ENCODE peak calls at places on chromosomes 4 and X, in four cellular contexts. One of them, this sample, is unnamed.

GRCh38 chr4:38177035-38177791 is 217.0 kb downstream of the PTTG2 start:
- DNase-seq in IMR-90: peak
- DNase-seq in NB4: peak
- DNase-seq in AG10803: peak
- DNase-seq in this sample: peak

GRCh38 chr4:52638717-52639116 is 20.4 kb downstream of the USP46 start:
- DNase-seq in IMR-90: no peak
- DNase-seq in NB4: peak
- DNase-seq in AG10803: no peak
- DNase-seq in this sample: no peak

GRCh38 chr4:159051245-159052071 is 51.4 kb upstream of the RAPGEF2 start:
- DNase-seq in IMR-90: no peak
- DNase-seq in NB4: no peak
- DNase-seq in AG10803: no peak
- DNase-seq in this sample: no peak

GRCh38 chr4:67573193-67573592 is 14.7 kb downstream of the STAP1 start:
- DNase-seq in IMR-90: no peak
- DNase-seq in AG10803: no peak
- DNase-seq in NB4: no peak
- DNase-seq in this sample: no peak

GRCh38 chr4:2322227-2322626 is 60.3 kb upstream of the MXD4 start:
- DNase-seq in NB4: no peak
- DNase-seq in AG10803: no peak
- DNase-seq in IMR-90: no peak
- DNase-seq in this sample: no peak

GRCh38 chr4:156396534-156396933 is 442.9 kb upstream of the CTSO start:
- DNase-seq in AG10803: no peak
- DNase-seq in NB4: no peak
- DNase-seq in IMR-90: no peak
- DNase-seq in this sample: no peak

GRCh38 chr4:157509286-157509685 is 288.8 kb downstream of the GRIA2 start:
- DNase-seq in IMR-90: no peak
- DNase-seq in NB4: no peak
- DNase-seq in AG10803: no peak
- DNase-seq in this sample: no peak

GRCh38 chrX:3052864-3053263 is 11.6 kb downstream of the ARSF start:
- DNase-seq in AG10803: peak
- DNase-seq in NB4: no peak
- DNase-seq in IMR-90: no peak
- DNase-seq in this sample: no peak

GRCh38 chrX:10902001-10902400 is 209.1 kb upstream of the HCCS start:
- DNase-seq in AG10803: peak
- DNase-seq in IMR-90: peak
- DNase-seq in NB4: no peak
- DNase-seq in this sample: no peak

GRCh38 chr4:8269535-8270417 is at the start of gene HTRA3:
- DNase-seq in IMR-90: peak
- DNase-seq in AG10803: no peak
- DNase-seq in NB4: peak
- DNase-seq in this sample: no peak

GRCh38 chrX:153726286-153727107 is 1.8 kb downstream of the ABCD1 start:
- DNase-seq in NB4: peak
- DNase-seq in IMR-90: peak
- DNase-seq in AG10803: peak
- DNase-seq in this sample: peak
- H3K4me3 ChIP-seq in NB4: no peak
- H3K4me3 ChIP-seq in IMR-90: peak
- H3K4me3 ChIP-seq in AG10803: peak
- H3K4me3 ChIP-seq in this sample: peak

DNA sequence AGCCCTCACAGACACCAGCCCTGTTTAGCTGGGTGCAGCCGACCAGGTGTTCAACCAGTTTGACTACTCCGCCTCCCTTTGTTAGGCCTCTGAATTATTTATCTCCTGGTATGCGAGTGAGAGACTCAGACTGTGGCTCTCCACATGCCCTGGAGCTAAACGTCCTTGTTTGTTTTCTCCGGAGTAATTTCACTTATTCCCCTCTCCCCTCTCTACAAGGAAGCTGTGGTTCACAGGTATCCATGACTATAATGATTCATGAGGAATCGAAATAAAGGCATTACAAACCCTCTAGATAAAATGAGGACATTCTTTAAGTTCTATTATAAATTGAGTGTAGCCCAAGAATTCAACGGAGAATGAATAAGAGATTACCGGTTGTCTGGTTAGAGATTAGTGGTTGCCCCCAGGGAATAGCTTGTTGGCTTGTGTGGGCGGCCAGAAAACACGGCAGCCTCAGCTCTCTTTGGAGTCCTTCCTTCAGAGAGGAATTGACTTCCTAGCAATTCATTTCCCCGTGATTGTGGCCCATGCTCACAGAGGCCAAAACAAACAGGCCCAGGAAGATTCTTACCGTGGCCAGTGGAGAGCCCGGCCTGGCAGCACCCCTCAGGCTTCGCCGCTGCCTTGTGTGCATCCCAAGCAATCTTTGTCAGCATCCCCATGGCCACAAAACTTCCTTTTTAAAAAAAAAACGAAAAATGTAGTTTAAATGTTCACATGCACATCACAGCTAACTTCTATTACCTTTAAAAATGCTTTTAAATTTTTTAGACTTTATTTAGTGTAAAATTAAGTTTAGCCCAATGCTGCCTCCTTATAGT is 60.2 kb upstream of the CBR4 start:
- DNase-seq in NB4: peak
- DNase-seq in AG10803: peak
- DNase-seq in IMR-90: peak
- DNase-seq in this sample: peak
- H3K4me3 ChIP-seq in NB4: no peak
- H3K4me3 ChIP-seq in AG10803: no peak
- H3K4me3 ChIP-seq in IMR-90: no peak
- H3K4me3 ChIP-seq in this sample: no peak

GRCh38 chr4:109801099-109801789 is 555 bp downstream of the CFI start:
- DNase-seq in IMR-90: no peak
- DNase-seq in AG10803: no peak
- DNase-seq in NB4: no peak
- DNase-seq in this sample: peak
- H3K4me3 ChIP-seq in IMR-90: no peak
- H3K4me3 ChIP-seq in AG10803: no peak
- H3K4me3 ChIP-seq in NB4: no peak
- H3K4me3 ChIP-seq in this sample: peak

GRCh38 chr4:141331534-141332358 is 111.1 kb downstream of the ZNF330 start:
- DNase-seq in IMR-90: no peak
- DNase-seq in NB4: no peak
- DNase-seq in AG10803: no peak
- DNase-seq in this sample: no peak
- H3K4me3 ChIP-seq in IMR-90: no peak
- H3K4me3 ChIP-seq in NB4: no peak
- H3K4me3 ChIP-seq in AG10803: no peak
- H3K4me3 ChIP-seq in this sample: no peak

This sample was measured in astrocyte of the spinal cord.